ENCODE peak calls at places on chromosomes 5 and 9, in nine cellular contexts. T is colonic mucosa; C is fibroblast of the aortic adventitia; V is NCI-H2081; L is stimulated activated CD8-positive, alpha-beta memory T cell treated with anti-CD3 and anti-CD28 coated beads, Interleukin-4, amount 100 ng/mL, for 1 hour; F is Right ventricle myocardium superior; X is nephron progenitor cell; I is stimulated activated CD4-positive, alpha-beta T cell treated with anti-CD3 and anti-CD28 coated beads, Interleukin-1b, Interleukin-23, amount 100 ng/mL, for 24 hours; D is GM06990. W is an unnamed sample.
A peak's percentile ranks its signal among the peaks of the same experiment; 100 is the strongest.

GRCh38 chr5:15501057-15501791 is 1.2 kb downstream of the FBXL7 start:
- DNase-seq in T (peak; percentile 25), C (peak; percentile 88), V (no peak), L (no peak), F (peak; percentile 61), X (peak; percentile 67), I (no peak), D (no peak), W (peak; percentile 85)

GRCh38 chr5:111135946-111136345 is 43.8 kb downstream of the WDR36 start:
- DNase-seq in T (no peak), C (peak; percentile 60), V (no peak), L (no peak), F (no peak), X (no peak), I (no peak), D (no peak), W (no peak)

GRCh38 chr5:76473676-76474075 is 70.6 kb downstream of the IQGAP2 start:
- DNase-seq in T (no peak), C (no peak), V (no peak), L (peak; percentile 36), F (no peak), X (no peak), I (peak; percentile 21), D (no peak), W (no peak)

GRCh38 chr9:116157436-116158138 is 4.0 kb downstream of the PAPPA start:
- DNase-seq in T (no peak), C (peak; percentile 62), V (no peak), L (no peak), F (no peak), X (peak; percentile 36), I (no peak), D (no peak), W (no peak)

GRCh38 chr5:64229163-64229774 is 63.6 kb downstream of the RNF180 start:
- DNase-seq in T (no peak), C (peak; percentile 61), V (peak; percentile 7), L (no peak), F (no peak), X (no peak), I (no peak), D (no peak), W (peak; percentile 13)

GRCh38 chr9:131289301-131290038 is at the start of gene PLPP7:
- DNase-seq in T (no peak), C (peak; percentile 76), V (no peak), L (no peak), F (peak; percentile 93), X (peak; percentile 57), I (no peak), D (no peak), W (peak; percentile 58)

GRCh38 chr5:160188151-160188967 is 40.9 kb upstream of the FABP6 start:
- DNase-seq in T (peak; percentile 75), C (peak; percentile 96), V (no peak), L (no peak), F (peak; percentile 83), X (peak; percentile 33), I (no peak), D (no peak), W (peak; percentile 47)

GRCh38 chr9:90943341-90943740 is 141.7 kb downstream of the SYK start:
- DNase-seq in T (no peak), C (peak; percentile 19), V (no peak), L (no peak), F (no peak), X (no peak), I (no peak), D (no peak), W (no peak)

GRCh38 chr9:14321517-14322125 is 7.7 kb upstream of the NFIB start:
- DNase-seq in T (no peak), C (peak; percentile 70), V (no peak), L (no peak), F (no peak), X (no peak), I (no peak), D (no peak), W (no peak)

GRCh38 chr5:129963359-129963758 is 59.1 kb downstream of the CHSY3 start:
- DNase-seq in T (no peak), C (peak; percentile 77), V (no peak), L (no peak), F (no peak), X (no peak), I (no peak), D (no peak), W (peak; percentile 96)

GRCh38 chr5:60842859-60843692 is 993 bp downstream of the ELOVL7 start:
- DNase-seq in T (peak; percentile 43), C (no peak), V (no peak), L (no peak), F (no peak), X (peak; percentile 15), I (no peak), D (peak; percentile 22), W (no peak)

GRCh38 chr5:6236858-6237481 is 141.4 kb downstream of the MED10 start:
- DNase-seq in T (no peak), C (no peak), V (no peak), L (no peak), F (no peak), X (no peak), I (no peak), D (no peak), W (no peak)

GRCh38 chr9:128503870-128504269 is 649 bp upstream of the GLE1 start:
- DNase-seq in T (peak; percentile 48), C (no peak), V (no peak), L (no peak), F (no peak), X (peak; percentile 15), I (no peak), D (peak; percentile 15), W (no peak)

GRCh38 chr5:1004598-1005361 is 3.8 kb upstream of the NKD2 start:
- DNase-seq in T (peak; percentile 70), C (peak; percentile 56), V (peak; percentile 44), L (no peak), F (peak; percentile 92), X (peak; percentile 77), I (peak; percentile 20), D (no peak), W (no peak)

GRCh38 chr9:35962126-35962906 is 4.4 kb upstream of the OR2S2 start:
- DNase-seq in T (no peak), C (peak; percentile 78), V (no peak), L (no peak), F (peak; percentile 54), X (no peak), I (no peak), D (no peak), W (no peak)

GRCh38 chr5:14110680-14111079 is 32.5 kb upstream of the TRIO start:
- DNase-seq in T (no peak), C (peak; percentile 95), V (no peak), L (no peak), F (no peak), X (no peak), I (no peak), D (no peak), W (no peak)

GRCh38 chr5:127186657-127187056 is 103.9 kb upstream of the MEGF10 start:
- DNase-seq in T (no peak), C (peak; percentile 21), V (no peak), L (no peak), F (no peak), X (no peak), I (no peak), D (no peak), W (no peak)

GRCh38 chr5:172984244-172984953 is 828 bp downstream of the ATP6V0E1 start:
- DNase-seq in T (peak; percentile 67), C (peak; percentile 93), V (peak; percentile 79), L (peak; percentile 50), F (peak; percentile 75), X (peak; percentile 53), I (no peak), D (peak; percentile 66), W (peak; percentile 73)

GRCh38 chr9:129609486-129610192 is 11.3 kb downstream of the C9orf50 start:
- DNase-seq in T (peak; percentile 76), C (peak; percentile 50), V (no peak), L (peak; percentile 34), F (peak; percentile 67), X (peak; percentile 51), I (no peak), D (no peak), W (no peak)

GRCh38 chr9:37574241-37574721 is 1.9 kb downstream of the FBXO10 start:
- DNase-seq in T (no peak), C (peak; percentile 45), V (no peak), L (no peak), F (no peak), X (no peak), I (no peak), D (no peak), W (peak; percentile 74)

GRCh38 chr5:39716532-39716971 is 291.8 kb upstream of the DAB2 start:
- DNase-seq in T (peak; percentile 58), C (peak; percentile 57), V (peak; percentile 15), L (no peak), F (no peak), X (peak; percentile 22), I (no peak), D (no peak), W (peak; percentile 72)

GRCh38 chr5:59067976-59068651 is 485.2 kb downstream of the RAB3C start:
- DNase-seq in T (no peak), C (no peak), V (no peak), L (no peak), F (no peak), X (no peak), I (no peak), D (no peak), W (no peak)

GRCh38 chr5:1325191-1325741 is 19.6 kb downstream of the CLPTM1L start:
- DNase-seq in T (no peak), C (no peak), V (no peak), L (no peak), F (no peak), X (no peak), I (no peak), D (no peak), W (no peak)

GRCh38 chr9:17725399-17726010 is 146.6 kb downstream of the SH3GL2 start:
- DNase-seq in T (no peak), C (no peak), V (no peak), L (no peak), F (no peak), X (no peak), I (no peak), D (no peak), W (no peak)

GRCh38 chr9:127976498-127976897 is 4.3 kb downstream of the EEIG1 start:
- DNase-seq in T (peak; percentile 82), C (no peak), V (peak; percentile 94), L (no peak), F (peak; percentile 27), X (no peak), I (no peak), D (no peak), W (no peak)

GRCh38 chr9:127942152-127943010 is 4.7 kb upstream of the DPM2 start:
- DNase-seq in T (no peak), C (peak; percentile 71), V (peak; percentile 35), L (no peak), F (peak; percentile 86), X (peak; percentile 73), I (no peak), D (no peak), W (no peak)

GRCh38 chr9:114824130-114824529 is 18.3 kb upstream of the TNFSF15 start:
- DNase-seq in T (no peak), C (peak; percentile 81), V (no peak), L (no peak), F (no peak), X (no peak), I (no peak), D (no peak), W (no peak)

GRCh38 chr5:52740007-52740406 is 47.7 kb upstream of the ITGA1 start:
- DNase-seq in T (no peak), C (no peak), V (no peak), L (no peak), F (no peak), X (no peak), I (no peak), D (no peak), W (no peak)

GRCh38 chr5:150473673-150474358 is 24.3 kb upstream of the RPS14 start:
- DNase-seq in T (no peak), C (peak; percentile 37), V (no peak), L (no peak), F (no peak), X (no peak), I (no peak), D (no peak), W (no peak)

GRCh38 chr9:12934515-12935301 is 159.9 kb downstream of the LURAP1L start:
- DNase-seq in T (no peak), C (no peak), V (no peak), L (no peak), F (no peak), X (no peak), I (no peak), D (no peak), W (no peak)

GRCh38 chr9:134276463-134277245 is 49.6 kb upstream of the RXRA start:
- DNase-seq in T (no peak), C (no peak), V (no peak), L (no peak), F (no peak), X (peak; percentile 54), I (no peak), D (no peak), W (no peak)

W was measured in foreskin melanocyte.